ENCODE peak calls at places on chromosomes 6 and 20, in nine cellular contexts. K is upper lobe of left lung, M is AG09309, N is cardiac fibroblast, L is heart right ventricle, T is uterus, I is GM23338, Q is tibial artery, J is WTC11. D is an unnamed sample.

GRCh38 chr20:2986466-2986865 is 57.0 kb upstream of the GNRH2 start:
- DNase-seq in K (peak), M (no peak), N (peak), L (no peak), T (no peak), I (no peak), Q (no peak), J (no peak), D (no peak)

GRCh38 chr6:108565091-108565766 is 4.5 kb downstream of the FOXO3 start:
- DNase-seq in K (no peak), M (no peak), N (no peak), L (no peak), T (no peak), I (no peak), Q (no peak), J (no peak), D (no peak)

GRCh38 chr20:13644010-13644409 is 5.3 kb upstream of the TASP1 start:
- DNase-seq in K (no peak), M (no peak), N (peak), L (no peak), T (no peak), I (peak), Q (no peak), J (no peak), D (no peak)

GRCh38 chr20:44738779-44739477 is 6.7 kb upstream of the KCNK15 start:
- DNase-seq in K (peak), M (no peak), N (peak), L (no peak), T (peak), I (peak), Q (peak), J (peak), D (no peak)

GRCh38 chr20:34938466-34939163 is 17.0 kb downstream of the GSS start:
- DNase-seq in K (peak), M (no peak), N (no peak), L (peak), T (no peak), I (no peak), Q (peak), J (no peak), D (no peak)

GRCh38 chr20:58065508-58066361 is 162.7 kb downstream of the ANKRD60 start:
- DNase-seq in K (peak), M (peak), N (no peak), L (no peak), T (peak), I (peak), Q (peak), J (no peak), D (peak)

GRCh38 chr6:5515200-5515599 is 253.9 kb downstream of the FARS2 start:
- DNase-seq in K (no peak), M (no peak), N (no peak), L (no peak), T (no peak), I (no peak), Q (no peak), J (no peak), D (no peak)

GRCh38 chr6:24205020-24205492 is 79.0 kb downstream of the NRSN1 start:
- DNase-seq in K (no peak), M (no peak), N (peak), L (no peak), T (no peak), I (peak), Q (no peak), J (no peak), D (no peak)

GRCh38 chr6:130037207-130037811 is 18.9 kb downstream of the L3MBTL3 start:
- DNase-seq in K (no peak), M (no peak), N (peak), L (no peak), T (no peak), I (peak), Q (no peak), J (no peak), D (no peak)

DNA sequence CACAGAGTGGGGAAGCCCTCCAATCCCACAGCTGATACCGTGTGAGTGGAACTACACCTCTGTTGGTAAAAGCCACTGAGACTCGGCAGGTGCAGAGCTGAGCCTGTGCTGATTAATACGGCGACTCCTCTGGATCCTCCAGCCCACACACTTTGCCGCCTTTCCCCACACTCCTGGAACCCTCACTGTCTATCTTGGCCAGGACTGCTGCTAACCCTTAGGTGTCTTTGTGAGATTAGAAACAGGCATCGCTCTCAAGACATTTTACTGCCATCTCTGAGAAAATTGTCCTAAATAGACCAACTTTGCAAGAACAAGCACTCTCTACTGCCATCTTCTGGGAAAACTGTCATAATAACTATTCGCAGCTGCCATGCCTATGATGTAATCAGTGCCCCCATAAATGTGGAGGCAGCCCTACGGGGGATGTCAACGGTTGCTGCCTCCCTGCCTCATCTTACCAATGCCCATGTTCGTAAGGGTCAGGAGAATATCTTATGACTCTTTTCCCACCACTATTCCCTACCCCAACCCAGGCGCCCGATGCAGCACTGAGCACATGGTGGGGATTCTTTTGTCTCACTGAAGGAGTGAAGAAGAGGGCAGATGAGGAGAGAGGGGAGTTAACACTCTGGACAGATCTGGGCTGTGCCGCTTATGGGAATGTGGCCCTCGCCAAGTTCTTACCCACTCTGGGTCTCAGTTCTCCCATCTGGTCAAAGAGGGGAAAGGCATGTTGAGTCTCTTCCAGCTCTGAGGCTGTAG is 26.1 kb upstream of the KCNB1 start:
- DNase-seq in K (no peak), M (peak), N (peak), L (no peak), T (no peak), I (peak), Q (no peak), J (no peak), D (no peak)
- TF ChIP-seq CTCF in K (peak), M (peak), N (peak), L (peak), T (peak), I (peak), Q (peak), J (peak), D (peak)

GRCh38 chr6:34855463-34855862 is 32.4 kb downstream of the TAF11 start:
- DNase-seq in K (no peak), M (no peak), N (no peak), L (no peak), T (no peak), I (peak), Q (no peak), J (peak), D (no peak)

GRCh38 chr6:34864007-34864406 is 23.8 kb downstream of the TAF11 start:
- DNase-seq in K (no peak), M (no peak), N (no peak), L (no peak), T (no peak), I (no peak), Q (no peak), J (no peak), D (no peak)

GRCh38 chr6:34859951-34860350 is 27.9 kb downstream of the TAF11 start:
- DNase-seq in K (no peak), M (no peak), N (no peak), L (no peak), T (no peak), I (no peak), Q (no peak), J (no peak), D (no peak)

DNA sequence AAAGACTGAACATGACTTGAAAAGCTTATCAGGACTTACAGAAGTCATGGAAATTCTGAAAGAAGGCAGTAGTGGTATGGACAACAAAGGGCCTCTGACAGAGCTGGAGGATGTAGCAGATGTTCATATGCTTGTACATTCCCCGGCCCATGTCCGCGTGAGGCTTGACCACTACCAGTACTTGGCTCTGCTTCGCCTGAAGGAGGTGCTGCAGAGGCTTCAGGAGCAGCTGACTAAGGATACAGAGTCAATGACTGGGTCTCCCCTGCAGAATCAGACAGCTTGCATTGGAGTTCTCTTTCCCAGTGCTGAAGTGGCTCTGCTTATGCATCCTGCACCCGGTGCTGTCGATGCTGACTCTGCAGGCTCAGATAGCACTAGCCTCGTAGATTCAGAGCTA is 29.2 kb downstream of the TAF11 start:
- DNase-seq in K (no peak), M (no peak), N (peak), L (no peak), T (no peak), I (peak), Q (no peak), J (no peak), D (no peak)
- TF ChIP-seq CTCF in K (no peak), M (peak), N (no peak), L (no peak), T (no peak), I (peak), Q (no peak), J (no peak), D (no peak)

DNA sequence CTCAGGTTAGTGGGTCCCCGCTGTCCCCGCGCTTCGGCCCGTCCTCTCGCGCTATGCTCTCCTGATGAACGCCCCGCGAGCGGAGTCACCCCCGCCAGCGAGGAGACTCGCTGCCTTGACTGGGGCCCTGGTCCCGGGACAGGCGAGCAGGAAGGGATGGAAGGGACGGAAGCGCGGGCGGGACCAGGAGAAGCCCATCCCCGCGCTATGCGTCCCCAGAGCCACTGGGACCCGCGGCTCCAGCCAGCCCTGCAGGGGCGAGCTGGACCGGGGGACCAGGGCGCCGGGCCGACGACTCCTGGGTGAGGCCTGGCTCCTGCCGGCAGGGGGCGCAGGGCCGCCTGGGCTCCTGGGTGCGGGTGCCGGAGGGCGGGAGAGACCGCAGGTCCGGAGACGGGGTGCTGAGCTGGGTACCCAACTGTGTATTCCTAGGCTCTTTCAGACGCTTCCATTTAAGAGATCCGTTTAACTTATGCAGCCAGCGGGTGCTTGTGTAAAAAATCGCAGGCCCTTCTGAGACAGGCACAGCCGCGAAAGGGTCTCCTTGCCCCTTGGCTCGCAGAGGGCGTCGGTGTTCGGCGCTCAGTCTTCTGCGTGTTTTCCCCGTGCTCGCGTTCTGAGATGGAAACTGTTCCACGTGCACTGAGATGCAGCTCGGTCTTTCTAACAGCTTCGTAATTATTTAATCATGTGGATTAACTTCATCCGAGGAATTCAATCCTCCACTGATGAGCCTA is 580 bp upstream of the SYCP2 start:
- DNase-seq in K (peak), M (no peak), N (peak), L (peak), T (peak), I (peak), Q (peak), J (peak), D (peak)
- TF ChIP-seq CTCF in K (peak), M (peak), N (peak), L (peak), T (peak), I (peak), Q (peak), J (peak), D (peak)

GRCh38 chr6:50956014-50956413 is 137.3 kb downstream of the TFAP2B start:
- DNase-seq in K (no peak), M (no peak), N (no peak), L (no peak), T (no peak), I (no peak), Q (no peak), J (no peak), D (no peak)

GRCh38 chr6:50958148-50958547 is 139.5 kb downstream of the TFAP2B start:
- DNase-seq in K (no peak), M (no peak), N (no peak), L (no peak), T (no peak), I (no peak), Q (no peak), J (no peak), D (no peak)

DNA sequence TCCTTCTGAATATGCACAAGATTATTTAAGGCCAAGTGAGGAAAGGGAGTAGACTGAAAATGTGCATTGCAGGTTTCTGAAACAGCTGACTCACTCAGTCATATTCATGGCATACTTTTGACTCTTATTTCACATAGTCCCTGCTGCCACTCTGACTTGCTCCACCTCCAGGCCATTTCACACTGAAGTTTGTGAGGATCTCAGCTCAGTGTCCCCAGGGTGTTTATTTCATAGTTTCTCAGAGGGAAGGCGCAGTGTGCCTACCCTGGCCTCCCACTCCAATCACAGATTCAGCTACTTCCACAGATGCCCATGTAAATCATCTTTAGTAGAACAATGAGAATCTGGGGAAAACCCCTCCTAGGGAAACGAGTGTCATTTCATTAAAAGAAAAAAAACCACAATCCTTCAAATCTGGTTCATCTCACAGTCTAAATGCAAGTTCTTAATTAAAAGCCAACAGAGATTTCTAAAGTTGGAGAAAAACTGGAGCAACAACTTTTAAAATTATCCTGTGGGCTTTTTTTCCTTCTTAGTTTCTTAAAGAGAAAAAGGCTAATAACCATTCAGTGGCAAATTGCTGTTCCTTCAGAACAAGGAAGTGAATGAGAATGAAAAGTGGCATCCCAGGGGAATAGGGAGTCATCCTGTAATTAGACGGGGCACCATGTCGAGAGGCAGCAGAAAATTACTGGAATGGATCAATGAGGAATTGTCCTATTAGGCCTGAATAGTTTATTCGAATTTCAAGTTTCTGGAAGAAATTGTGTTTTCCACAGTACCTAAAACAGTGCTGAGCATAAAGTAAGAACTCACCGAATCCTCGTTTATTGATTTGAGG is 133.6 kb downstream of the TFAP2B start:
- DNase-seq in K (no peak), M (no peak), N (no peak), L (no peak), T (no peak), I (peak), Q (no peak), J (no peak), D (no peak)
- TF ChIP-seq CTCF in K (no peak), M (no peak), N (no peak), L (no peak), T (no peak), I (peak), Q (no peak), J (no peak), D (peak)

D was measured in osteocyte.